ENCODE peak calls at places on chromosomes 12 and 14, in five cellular contexts. One of them, this sample, is unnamed.

GRCh38 chr12:112792306-112792705 is 758 bp downstream of the RPH3A start:
- DNase-seq in cardiac fibroblast: no peak
- DNase-seq in EL: no peak
- DNase-seq in NCI-H2171 treated with DMSO at 0.1 percent for 48 hours: peak
- DNase-seq in Panc1: no peak
- DNase-seq in this sample: no peak

GRCh38 chr14:49769581-49770211 is 1.7 kb downstream of the KLHDC2 start:
- DNase-seq in NCI-H2171 treated with DMSO at 0.1 percent for 48 hours: no peak
- DNase-seq in Panc1: no peak
- DNase-seq in cardiac fibroblast: no peak
- DNase-seq in EL: no peak
- DNase-seq in this sample: no peak

GRCh38 chr14:88613552-88614010 is 50.7 kb downstream of the ZC3H14 start:
- DNase-seq in NCI-H2171 treated with DMSO at 0.1 percent for 48 hours: no peak
- DNase-seq in EL: peak
- DNase-seq in Panc1: no peak
- DNase-seq in cardiac fibroblast: peak
- DNase-seq in this sample: no peak

GRCh38 chr12:97573901-97574300 is 111.3 kb downstream of the RMST start:
- DNase-seq in NCI-H2171 treated with DMSO at 0.1 percent for 48 hours: no peak
- DNase-seq in cardiac fibroblast: no peak
- DNase-seq in EL: no peak
- DNase-seq in Panc1: no peak
- DNase-seq in this sample: no peak

GRCh38 chr14:97571861-97572555 is 774.8 kb downstream of the VRK1 start:
- DNase-seq in Panc1: no peak
- DNase-seq in EL: no peak
- DNase-seq in NCI-H2171 treated with DMSO at 0.1 percent for 48 hours: no peak
- DNase-seq in cardiac fibroblast: no peak
- DNase-seq in this sample: no peak

GRCh38 chr14:88937706-88938105 is 113.3 kb downstream of the TTC8 start:
- DNase-seq in EL: peak
- DNase-seq in cardiac fibroblast: no peak
- DNase-seq in NCI-H2171 treated with DMSO at 0.1 percent for 48 hours: no peak
- DNase-seq in Panc1: no peak
- DNase-seq in this sample: no peak

GRCh38 chr14:69354383-69355154 is 43.5 kb downstream of the ERH start:
- DNase-seq in cardiac fibroblast: no peak
- DNase-seq in Panc1: no peak
- DNase-seq in NCI-H2171 treated with DMSO at 0.1 percent for 48 hours: peak
- DNase-seq in EL: no peak
- DNase-seq in this sample: no peak

GRCh38 chr12:109418848-109419474 is 58.1 kb downstream of the KCTD10 start:
- DNase-seq in Panc1: no peak
- DNase-seq in NCI-H2171 treated with DMSO at 0.1 percent for 48 hours: peak
- DNase-seq in EL: no peak
- DNase-seq in cardiac fibroblast: no peak
- DNase-seq in this sample: no peak

GRCh38 chr12:47970843-47971242 is 7.4 kb downstream of the TMEM106C start:
- DNase-seq in Panc1: no peak
- DNase-seq in EL: no peak
- DNase-seq in cardiac fibroblast: no peak
- DNase-seq in NCI-H2171 treated with DMSO at 0.1 percent for 48 hours: no peak
- DNase-seq in this sample: no peak

GRCh38 chr12:93079271-93079670 is 150.2 kb upstream of the EEA1 start:
- DNase-seq in EL: no peak
- DNase-seq in NCI-H2171 treated with DMSO at 0.1 percent for 48 hours: no peak
- DNase-seq in Panc1: no peak
- DNase-seq in cardiac fibroblast: no peak
- DNase-seq in this sample: no peak

GRCh38 chr14:100471451-100472093 is 115.6 kb downstream of the BEGAIN start:
- DNase-seq in cardiac fibroblast: no peak
- DNase-seq in EL: no peak
- DNase-seq in NCI-H2171 treated with DMSO at 0.1 percent for 48 hours: peak
- DNase-seq in Panc1: no peak
- DNase-seq in this sample: no peak

GRCh38 chr12:59357811-59358210 is 238.0 kb upstream of the SLC16A7 start:
- DNase-seq in Panc1: no peak
- DNase-seq in cardiac fibroblast: no peak
- DNase-seq in EL: peak
- DNase-seq in NCI-H2171 treated with DMSO at 0.1 percent for 48 hours: peak
- DNase-seq in this sample: no peak

This sample was measured in glomerular endothelial cell.